ENCODE peak calls at places on chromosomes 16 and 17, in seven cellular contexts. One of them, this sample, is unnamed.

GRCh38 chr17:82021728-82022309 is 859 bp downstream of the CENPX start:
- DNase-seq in PC-3: no peak
- DNase-seq in GM12865: peak; percentile 36
- DNase-seq in progenitor cell of endocrine pancreas: no peak
- DNase-seq in cardiac fibroblast: no peak
- DNase-seq in astrocyte of the spinal cord: no peak
- DNase-seq in retinal pigment epithelial cell: no peak
- DNase-seq in this sample: no peak

GRCh38 chr17:20010099-20010863 is 1.1 kb downstream of the SPECC1 start:
- DNase-seq in retinal pigment epithelial cell: peak; percentile 42
- DNase-seq in cardiac fibroblast: peak; percentile 80
- DNase-seq in PC-3: peak; percentile 90
- DNase-seq in progenitor cell of endocrine pancreas: no peak
- DNase-seq in GM12865: peak; percentile 9
- DNase-seq in astrocyte of the spinal cord: peak; percentile 60
- DNase-seq in this sample: peak; percentile 35

GRCh38 chr16:75229172-75230031 is 10.6 kb downstream of the CTRB1 start:
- DNase-seq in retinal pigment epithelial cell: no peak
- DNase-seq in progenitor cell of endocrine pancreas: no peak
- DNase-seq in GM12865: no peak
- DNase-seq in PC-3: no peak
- DNase-seq in astrocyte of the spinal cord: no peak
- DNase-seq in cardiac fibroblast: no peak
- DNase-seq in this sample: no peak

GRCh38 chr17:40075216-40076100 is 12.7 kb downstream of the THRA start:
- DNase-seq in retinal pigment epithelial cell: no peak
- DNase-seq in GM12865: peak; percentile 72
- DNase-seq in PC-3: peak; percentile 63
- DNase-seq in cardiac fibroblast: peak; percentile 79
- DNase-seq in progenitor cell of endocrine pancreas: peak; percentile 63
- DNase-seq in astrocyte of the spinal cord: peak; percentile 52
- DNase-seq in this sample: peak; percentile 82

GRCh38 chr17:63537001-63537400 is 13.3 kb upstream of the DCAF7 start:
- DNase-seq in cardiac fibroblast: no peak
- DNase-seq in PC-3: peak; percentile 32
- DNase-seq in astrocyte of the spinal cord: no peak
- DNase-seq in progenitor cell of endocrine pancreas: no peak
- DNase-seq in GM12865: no peak
- DNase-seq in retinal pigment epithelial cell: no peak
- DNase-seq in this sample: no peak

GRCh38 chr17:74860999-74861553 is 1.4 kb upstream of the GRIN2C start:
- DNase-seq in progenitor cell of endocrine pancreas: no peak
- DNase-seq in GM12865: no peak
- DNase-seq in retinal pigment epithelial cell: no peak
- DNase-seq in astrocyte of the spinal cord: no peak
- DNase-seq in PC-3: no peak
- DNase-seq in cardiac fibroblast: no peak
- DNase-seq in this sample: peak; percentile 33

GRCh38 chr17:71709974-71710373 is 410.8 kb upstream of the SOX9 start:
- DNase-seq in GM12865: no peak
- DNase-seq in PC-3: no peak
- DNase-seq in retinal pigment epithelial cell: no peak
- DNase-seq in cardiac fibroblast: no peak
- DNase-seq in astrocyte of the spinal cord: peak; percentile 14
- DNase-seq in progenitor cell of endocrine pancreas: no peak
- DNase-seq in this sample: no peak

GRCh38 chr16:84408314-84408690 is 40.0 kb downstream of the ATP2C2 start:
- DNase-seq in retinal pigment epithelial cell: no peak
- DNase-seq in astrocyte of the spinal cord: no peak
- DNase-seq in PC-3: no peak
- DNase-seq in progenitor cell of endocrine pancreas: no peak
- DNase-seq in cardiac fibroblast: no peak
- DNase-seq in GM12865: no peak
- DNase-seq in this sample: no peak

GRCh38 chr16:71443714-71444113 is 1.9 kb upstream of the TLE7 start:
- DNase-seq in astrocyte of the spinal cord: no peak
- DNase-seq in progenitor cell of endocrine pancreas: no peak
- DNase-seq in cardiac fibroblast: no peak
- DNase-seq in retinal pigment epithelial cell: no peak
- DNase-seq in PC-3: no peak
- DNase-seq in GM12865: no peak
- DNase-seq in this sample: no peak

GRCh38 chr17:74274060-74274702 is at the start of gene DNAI2:
- DNase-seq in retinal pigment epithelial cell: no peak
- DNase-seq in astrocyte of the spinal cord: no peak
- DNase-seq in GM12865: no peak
- DNase-seq in PC-3: no peak
- DNase-seq in progenitor cell of endocrine pancreas: no peak
- DNase-seq in cardiac fibroblast: no peak
- DNase-seq in this sample: peak; percentile 70

GRCh38 chr16:83771306-83771942 is 36.4 kb upstream of the HSBP1 start:
- DNase-seq in astrocyte of the spinal cord: no peak
- DNase-seq in cardiac fibroblast: peak; percentile 39
- DNase-seq in PC-3: no peak
- DNase-seq in progenitor cell of endocrine pancreas: no peak
- DNase-seq in retinal pigment epithelial cell: no peak
- DNase-seq in GM12865: no peak
- DNase-seq in this sample: no peak

GRCh38 chr17:7384489-7385081 is 3.7 kb downstream of the TNK1 start:
- DNase-seq in PC-3: no peak
- DNase-seq in retinal pigment epithelial cell: no peak
- DNase-seq in astrocyte of the spinal cord: no peak
- DNase-seq in progenitor cell of endocrine pancreas: no peak
- DNase-seq in GM12865: no peak
- DNase-seq in cardiac fibroblast: no peak
- DNase-seq in this sample: no peak

GRCh38 chr17:81858967-81859905 is 1.1 kb downstream of the P4HB start:
- DNase-seq in astrocyte of the spinal cord: no peak
- DNase-seq in PC-3: peak; percentile 24
- DNase-seq in retinal pigment epithelial cell: no peak
- DNase-seq in cardiac fibroblast: peak; percentile 24
- DNase-seq in GM12865: no peak
- DNase-seq in progenitor cell of endocrine pancreas: no peak
- DNase-seq in this sample: no peak

GRCh38 chr17:38868968-38869646 is 751 bp upstream of the LASP1 start:
- DNase-seq in progenitor cell of endocrine pancreas: peak; percentile 94
- DNase-seq in PC-3: peak; percentile 87
- DNase-seq in retinal pigment epithelial cell: no peak
- DNase-seq in cardiac fibroblast: peak; percentile 92
- DNase-seq in astrocyte of the spinal cord: peak; percentile 91
- DNase-seq in GM12865: peak; percentile 93
- DNase-seq in this sample: peak; percentile 92

GRCh38 chr17:38868095-38868967 is 1.5 kb upstream of the LASP1 start:
- DNase-seq in astrocyte of the spinal cord: no peak
- DNase-seq in PC-3: no peak
- DNase-seq in cardiac fibroblast: peak; percentile 83
- DNase-seq in GM12865: peak; percentile 84
- DNase-seq in retinal pigment epithelial cell: no peak
- DNase-seq in progenitor cell of endocrine pancreas: no peak
- DNase-seq in this sample: no peak

GRCh38 chr17:38867179-38867994 is 2.5 kb upstream of the LASP1 start:
- DNase-seq in cardiac fibroblast: peak; percentile 76
- DNase-seq in GM12865: peak; percentile 84
- DNase-seq in astrocyte of the spinal cord: peak; percentile 75
- DNase-seq in PC-3: peak; percentile 64
- DNase-seq in progenitor cell of endocrine pancreas: peak; percentile 41
- DNase-seq in retinal pigment epithelial cell: no peak
- DNase-seq in this sample: peak; percentile 71

GRCh38 chr17:38861399-38861843 is 7.9 kb upstream of the RPL23 start:
- DNase-seq in retinal pigment epithelial cell: no peak
- DNase-seq in cardiac fibroblast: no peak
- DNase-seq in progenitor cell of endocrine pancreas: no peak
- DNase-seq in astrocyte of the spinal cord: no peak
- DNase-seq in PC-3: no peak
- DNase-seq in GM12865: peak; percentile 43
- DNase-seq in this sample: no peak

DNA sequence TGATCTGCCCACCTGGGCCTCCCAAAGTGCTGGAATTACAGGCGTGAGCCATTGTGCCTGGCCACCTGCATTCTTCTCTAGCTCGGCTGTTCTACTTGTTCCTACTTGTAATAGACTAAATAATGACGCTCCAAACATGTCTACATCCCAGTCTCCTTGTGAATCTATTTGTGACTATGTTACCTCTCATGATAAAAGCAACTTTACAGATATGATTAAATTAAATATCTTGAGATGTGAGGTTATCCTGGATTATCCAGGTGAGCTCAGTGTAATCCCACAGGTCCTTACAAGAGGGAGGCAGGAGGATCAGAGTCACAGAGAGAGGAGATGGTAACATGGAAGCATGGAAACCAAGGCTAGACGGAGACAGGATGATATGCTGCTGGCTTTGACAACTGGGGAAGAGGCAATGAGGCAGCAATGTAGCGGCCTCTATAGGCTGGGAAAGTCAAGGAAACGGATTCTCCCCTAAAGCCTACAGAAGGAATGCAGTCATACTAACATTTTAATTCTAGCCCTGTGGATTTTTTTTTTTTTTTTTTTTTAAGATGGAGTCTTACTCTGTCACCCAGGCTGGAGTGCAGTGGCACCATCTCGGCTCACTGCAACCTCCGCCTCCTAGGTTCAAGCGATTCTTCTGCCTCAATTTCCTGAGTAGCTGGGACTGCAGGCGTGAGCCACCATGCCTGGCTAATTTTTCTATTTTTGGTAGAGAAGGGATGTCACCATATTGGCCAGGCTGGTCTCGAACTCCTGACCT is 5.0 kb upstream of the LASP1 start:
- DNase-seq in cardiac fibroblast: peak; percentile 68
- DNase-seq in retinal pigment epithelial cell: no peak
- DNase-seq in GM12865: no peak
- DNase-seq in astrocyte of the spinal cord: peak; percentile 42
- DNase-seq in progenitor cell of endocrine pancreas: no peak
- DNase-seq in PC-3: no peak
- DNase-seq in this sample: no peak
- TF ChIP-seq CTCF in cardiac fibroblast: peak; percentile 62
- TF ChIP-seq CTCF in retinal pigment epithelial cell: peak; percentile 52
- TF ChIP-seq CTCF in GM12865: no peak
- TF ChIP-seq CTCF in astrocyte of the spinal cord: peak; percentile 68
- TF ChIP-seq CTCF in progenitor cell of endocrine pancreas: peak; percentile 28
- TF ChIP-seq CTCF in PC-3: no peak
- TF ChIP-seq CTCF in this sample: no peak

DNA sequence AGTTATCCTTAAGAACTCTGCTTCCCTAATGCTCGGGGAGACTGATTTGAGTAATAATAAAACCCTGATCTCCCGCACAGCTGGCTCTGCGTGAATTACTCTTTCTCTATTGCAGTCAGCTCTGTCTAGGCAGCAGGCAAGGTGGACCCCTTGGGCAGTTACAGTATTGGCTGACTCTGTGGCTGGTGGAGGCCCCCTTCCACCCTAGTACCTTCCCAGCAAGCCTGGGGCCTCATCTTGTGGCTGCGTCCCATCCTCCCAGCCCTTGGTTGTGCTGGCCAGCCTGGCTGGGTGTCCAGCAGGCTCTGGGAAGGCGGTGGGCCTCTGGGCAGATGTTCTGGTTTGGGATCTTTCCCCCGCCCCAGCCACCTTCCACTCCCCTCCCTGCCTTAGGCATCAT is 44.5 kb downstream of the CFAP20 start:
- DNase-seq in retinal pigment epithelial cell: no peak
- DNase-seq in cardiac fibroblast: no peak
- DNase-seq in GM12865: no peak
- DNase-seq in astrocyte of the spinal cord: no peak
- DNase-seq in progenitor cell of endocrine pancreas: no peak
- DNase-seq in PC-3: no peak
- DNase-seq in this sample: no peak
- TF ChIP-seq CTCF in retinal pigment epithelial cell: no peak
- TF ChIP-seq CTCF in cardiac fibroblast: no peak
- TF ChIP-seq CTCF in GM12865: no peak
- TF ChIP-seq CTCF in astrocyte of the spinal cord: no peak
- TF ChIP-seq CTCF in progenitor cell of endocrine pancreas: no peak
- TF ChIP-seq CTCF in PC-3: no peak
- TF ChIP-seq CTCF in this sample: no peak

GRCh38 chr16:68367034-68367433 is 56.2 kb downstream of the PRMT7 start:
- DNase-seq in progenitor cell of endocrine pancreas: no peak
- DNase-seq in GM12865: peak; percentile 69
- DNase-seq in cardiac fibroblast: peak; percentile 41
- DNase-seq in astrocyte of the spinal cord: peak; percentile 23
- DNase-seq in retinal pigment epithelial cell: no peak
- DNase-seq in PC-3: peak; percentile 35
- DNase-seq in this sample: no peak
- TF ChIP-seq CTCF in progenitor cell of endocrine pancreas: peak; percentile 60
- TF ChIP-seq CTCF in GM12865: peak; percentile 53
- TF ChIP-seq CTCF in cardiac fibroblast: peak; percentile 38
- TF ChIP-seq CTCF in astrocyte of the spinal cord: peak; percentile 30
- TF ChIP-seq CTCF in retinal pigment epithelial cell: peak; percentile 52
- TF ChIP-seq CTCF in PC-3: peak; percentile 37
- TF ChIP-seq CTCF in this sample: peak; percentile 57

GRCh38 chr17:78347453-78347852 is 12.4 kb downstream of the SOCS3 start:
- DNase-seq in GM12865: no peak
- DNase-seq in PC-3: no peak
- DNase-seq in cardiac fibroblast: no peak
- DNase-seq in astrocyte of the spinal cord: no peak
- DNase-seq in progenitor cell of endocrine pancreas: no peak
- DNase-seq in retinal pigment epithelial cell: no peak
- DNase-seq in this sample: no peak

GRCh38 chr17:78348055-78348745 is 11.7 kb downstream of the SOCS3 start:
- DNase-seq in progenitor cell of endocrine pancreas: no peak
- DNase-seq in PC-3: no peak
- DNase-seq in retinal pigment epithelial cell: no peak
- DNase-seq in cardiac fibroblast: no peak
- DNase-seq in GM12865: no peak
- DNase-seq in astrocyte of the spinal cord: no peak
- DNase-seq in this sample: no peak

GRCh38 chr17:78351449-78352006 is 8.3 kb downstream of the SOCS3 start:
- DNase-seq in astrocyte of the spinal cord: peak; percentile 89
- DNase-seq in PC-3: no peak
- DNase-seq in cardiac fibroblast: peak; percentile 100
- DNase-seq in progenitor cell of endocrine pancreas: no peak
- DNase-seq in retinal pigment epithelial cell: no peak
- DNase-seq in GM12865: no peak
- DNase-seq in this sample: peak; percentile 35

GRCh38 chr17:78346605-78347250 is 13.1 kb downstream of the SOCS3 start:
- DNase-seq in cardiac fibroblast: no peak
- DNase-seq in PC-3: peak; percentile 60
- DNase-seq in GM12865: no peak
- DNase-seq in astrocyte of the spinal cord: no peak
- DNase-seq in progenitor cell of endocrine pancreas: no peak
- DNase-seq in retinal pigment epithelial cell: no peak
- DNase-seq in this sample: no peak

GRCh38 chr17:78349831-78350631 is 9.8 kb downstream of the SOCS3 start:
- DNase-seq in cardiac fibroblast: no peak
- DNase-seq in PC-3: no peak
- DNase-seq in retinal pigment epithelial cell: no peak
- DNase-seq in GM12865: no peak
- DNase-seq in astrocyte of the spinal cord: no peak
- DNase-seq in progenitor cell of endocrine pancreas: no peak
- DNase-seq in this sample: no peak
- TF ChIP-seq CTCF in cardiac fibroblast: no peak
- TF ChIP-seq CTCF in PC-3: peak; percentile 48
- TF ChIP-seq CTCF in retinal pigment epithelial cell: no peak
- TF ChIP-seq CTCF in GM12865: no peak
- TF ChIP-seq CTCF in astrocyte of the spinal cord: no peak
- TF ChIP-seq CTCF in progenitor cell of endocrine pancreas: no peak
- TF ChIP-seq CTCF in this sample: no peak